ENCODE peak calls at places on chromosomes 7 and 10, in eight cellular contexts. I, X, T, M, P, B, O and C are unnamed samples. For H3K27me3 and H3K36me3, the result is how much of the 10 kb centered on the place peaks cover.

GRCh38 chr7:84454174-84454959 is 259.8 kb upstream of the SEMA3A start:
- DNase-seq in I (no peak), X (no peak), T (no peak), M (no peak), P (no peak), B (no peak), O (no peak), C (no peak)

GRCh38 chr10:59508296-59508695 is 145.9 kb upstream of the FAM13C start:
- DNase-seq in I (no peak), X (no peak), T (no peak), M (no peak), P (no peak), B (no peak), O (no peak), C (no peak)

GRCh38 chr7:4136501-4137110 is 545.5 kb upstream of the FOXK1 start:
- DNase-seq in I (no peak), X (no peak), T (no peak), M (peak), P (no peak), B (peak), O (no peak), C (no peak)

GRCh38 chr10:132385721-132386418 is 11.1 kb upstream of the PWWP2B start:
- DNase-seq in I (no peak), X (peak), T (peak), M (peak), P (peak), B (peak), O (no peak), C (no peak)

GRCh38 chr7:38382627-38383026 is 109.2 kb upstream of the TARP start:
- DNase-seq in I (no peak), X (no peak), T (no peak), M (no peak), P (no peak), B (no peak), O (no peak), C (no peak)

GRCh38 chr10:131546086-131546810 is 234.7 kb upstream of the TCERG1L start:
- DNase-seq in I (no peak), X (no peak), T (no peak), M (no peak), P (no peak), B (no peak), O (no peak), C (no peak)

GRCh38 chr10:119251315-119251708 is 43.9 kb downstream of the GRK5 start:
- DNase-seq in I (no peak), X (peak), T (no peak), M (no peak), P (no peak), B (peak), O (no peak), C (no peak)

GRCh38 chr7:128885370-128886187 is 22.9 kb downstream of the ATP6V1F start:
- DNase-seq in I (no peak), X (no peak), T (peak), M (no peak), P (peak), B (no peak), O (no peak), C (no peak)

GRCh38 chr7:27745064-27745583 is 5.2 kb downstream of the TAX1BP1 start:
- DNase-seq in I (no peak), X (peak), T (no peak), M (no peak), P (no peak), B (no peak), O (no peak), C (no peak)

GRCh38 chr10:115082521-115082920 is 10.6 kb upstream of the ATRNL1 start:
- DNase-seq in I (no peak), X (no peak), T (no peak), M (no peak), P (no peak), B (no peak), O (no peak), C (no peak)

GRCh38 chr7:140661124-140661523 is 11.6 kb upstream of the ADCK2 start:
- DNase-seq in I (no peak), X (no peak), T (no peak), M (no peak), P (no peak), B (no peak), O (no peak), C (no peak)

GRCh38 chr10:31090894-31091607 is 59.4 kb upstream of the ZNF438 start:
- DNase-seq in I (no peak), X (no peak), T (no peak), M (no peak), P (no peak), B (no peak), O (no peak), C (no peak)

GRCh38 chr7:106071356-106071998 is 40.6 kb downstream of the SYPL1 start:
- DNase-seq in I (no peak), X (no peak), T (no peak), M (peak), P (no peak), B (no peak), O (peak), C (peak)

GRCh38 chr7:7772385-7772784 is 54.0 kb upstream of the RPA3 start:
- DNase-seq in I (no peak), X (no peak), T (no peak), M (no peak), P (no peak), B (no peak), O (peak), C (no peak)

GRCh38 chr7:7181519-7182155 is 707 bp upstream of the C1GALT1 start:
- DNase-seq in I (peak), X (peak), T (no peak), M (peak), P (peak), B (peak), O (peak), C (peak)

GRCh38 chr7:91089382-91089963 is 174.8 kb upstream of the FZD1 start:
- DNase-seq in I (peak), X (no peak), T (no peak), M (no peak), P (no peak), B (no peak), O (no peak), C (no peak)

GRCh38 chr10:128095023-128095752 is 31.0 kb downstream of the MKI67 start:
- DNase-seq in I (no peak), X (no peak), T (no peak), M (no peak), P (no peak), B (no peak), O (peak), C (peak)

GRCh38 chr10:46268076-46268881 is 18.5 kb upstream of the ANTXRL start:
- DNase-seq in I (no peak), X (no peak), T (no peak), M (no peak), P (no peak), B (no peak), O (no peak), C (peak)

GRCh38 chr10:97974108-97974507 is 56.3 kb downstream of the CRTAC1 start:
- DNase-seq in I (no peak), X (no peak), T (no peak), M (no peak), P (no peak), B (no peak), O (no peak), C (no peak)

GRCh38 chr7:16504019-16504418 is 22.6 kb upstream of the LRRC72 start:
- DNase-seq in I (no peak), X (no peak), T (no peak), M (no peak), P (no peak), B (no peak), O (no peak), C (no peak)

GRCh38 chr10:134205-134742 is 981 bp upstream of the ZMYND11 start:
- DNase-seq in I (peak), X (no peak), T (no peak), M (peak), P (no peak), B (no peak), O (no peak), C (peak)

GRCh38 chr7:126774077-126774476 is 478.7 kb downstream of the GRM8 start:
- DNase-seq in I (no peak), X (no peak), T (no peak), M (no peak), P (no peak), B (no peak), O (no peak), C (no peak)

GRCh38 chr10:22805304-22805703 is 90.9 kb upstream of the PIP4K2A start:
- DNase-seq in I (no peak), X (no peak), T (no peak), M (no peak), P (peak), B (no peak), O (no peak), C (no peak)

GRCh38 chr7:40676220-40676619 is 541.4 kb downstream of the SUGCT start:
- DNase-seq in I (no peak), X (no peak), T (no peak), M (no peak), P (no peak), B (no peak), O (no peak), C (no peak)

GRCh38 chr7:74371381-74372059 is 82.2 kb upstream of the GTF2IRD1 start:
- DNase-seq in I (peak), X (no peak), T (no peak), M (no peak), P (no peak), B (no peak), O (no peak), C (no peak)

GRCh38 chr7:158543401-158543680 is 44.3 kb downstream of the PTPRN2 start:
- DNase-seq in I (no peak), X (no peak), T (no peak), M (no peak), P (no peak), B (no peak), O (no peak), C (no peak)

GRCh38 chr7:149226840-149227494 is 12.5 kb upstream of the ZNF212 start:
- DNase-seq in I (no peak), X (no peak), T (no peak), M (no peak), P (peak), B (no peak), O (no peak), C (no peak)

GRCh38 chr10:70562036-70562710 is 40.4 kb downstream of the PRF1 start:
- DNase-seq in I (no peak), X (no peak), T (peak), M (peak), P (peak), B (peak), O (no peak), C (no peak)

GRCh38 chr7:144390481-144390880 is 13.0 kb downstream of the NOBOX start:
- DNase-seq in I (no peak), X (no peak), T (no peak), M (no peak), P (no peak), B (peak), O (no peak), C (no peak)

GRCh38 chr7:1486571-1486970 is 17.6 kb downstream of the INTS1 start:
- DNase-seq in I (no peak), X (no peak), T (no peak), M (no peak), P (no peak), B (no peak), O (no peak), C (no peak)

GRCh38 chr7:49848211-49848841 is 74.9 kb downstream of the VWC2 start:
- DNase-seq in I (no peak), X (no peak), T (no peak), M (no peak), P (no peak), B (no peak), O (no peak), C (no peak)

DNA sequence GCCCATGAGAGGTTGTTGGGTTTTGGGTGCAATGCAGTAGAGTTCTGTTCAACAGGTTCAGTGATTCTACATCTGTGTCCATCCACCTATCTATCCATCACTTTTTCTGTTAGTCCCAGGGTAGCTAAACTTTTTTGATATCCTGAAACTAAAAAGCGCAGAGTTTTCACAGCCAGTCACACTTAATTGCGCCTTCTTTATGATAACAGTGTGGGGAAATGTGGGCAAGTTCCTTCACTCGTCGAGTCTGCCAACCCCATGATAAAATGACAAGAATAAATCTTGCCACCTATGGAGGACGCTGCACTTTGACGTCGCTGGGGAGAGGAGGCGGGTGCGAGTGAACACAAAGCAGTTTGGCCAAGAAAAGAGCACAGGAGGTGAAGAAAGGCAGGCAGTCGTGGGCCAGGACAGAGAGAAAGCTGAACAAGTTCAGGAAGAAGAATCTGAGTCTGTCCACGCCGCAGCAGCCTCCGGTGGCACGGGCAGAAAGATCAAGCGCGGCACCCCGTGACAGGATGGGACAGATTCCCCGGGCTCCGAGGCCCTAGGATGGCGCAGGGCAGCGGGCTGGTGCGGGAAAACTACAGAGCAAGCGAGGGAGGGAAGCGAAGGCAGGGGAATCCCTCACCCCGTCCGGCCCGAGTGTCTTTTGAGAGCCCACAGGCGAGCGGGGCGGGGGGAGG is 9.2 kb downstream of the SP8 start:
- DNase-seq in I (no peak), X (no peak), T (no peak), M (no peak), P (no peak), B (no peak), O (no peak), C (no peak)
- H3K27me3 ChIP-seq in I (under half), X (half or more), T (under half), M (half or more), P (half or more), B (under half), O (under half), C (under half)

DNA sequence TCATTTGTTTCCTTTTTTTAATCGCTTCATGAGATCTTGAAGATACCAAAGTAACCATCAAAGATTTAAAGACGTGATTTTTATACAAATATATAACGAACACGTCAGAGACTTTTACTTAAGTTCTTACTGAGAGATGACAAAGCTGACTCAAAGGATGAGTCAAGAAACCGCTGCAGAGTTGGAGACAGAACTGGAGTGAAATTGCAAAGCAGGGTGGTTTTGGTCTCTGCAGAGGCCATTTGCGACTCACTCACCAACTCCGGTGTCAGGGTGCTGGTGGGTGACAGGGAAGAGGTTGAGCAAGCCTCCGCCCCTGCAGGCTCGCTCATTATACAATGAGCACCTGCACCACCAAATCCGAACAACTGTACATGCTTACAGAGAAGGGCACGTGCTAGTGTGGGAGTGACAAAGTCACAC is 75.2 kb downstream of the DNAJB6 start:
- DNase-seq in I (no peak), X (no peak), T (peak), M (no peak), P (peak), B (no peak), O (no peak), C (peak)
- H3K36me3 ChIP-seq in I (under half), X (under half), T (under half), M (under half), P (under half), B (under half), O (under half), C (under half)

GRCh38 chr10:15865304-15865703 is 5.0 kb upstream of the MINDY3 start:
- DNase-seq in I (no peak), X (no peak), T (no peak), M (no peak), P (no peak), B (no peak), O (no peak), C (no peak)
- H3K27me3 ChIP-seq in I (under half), X (under half), T (under half), M (under half), P (half or more), B (under half), O (under half), C (under half)

DNA sequence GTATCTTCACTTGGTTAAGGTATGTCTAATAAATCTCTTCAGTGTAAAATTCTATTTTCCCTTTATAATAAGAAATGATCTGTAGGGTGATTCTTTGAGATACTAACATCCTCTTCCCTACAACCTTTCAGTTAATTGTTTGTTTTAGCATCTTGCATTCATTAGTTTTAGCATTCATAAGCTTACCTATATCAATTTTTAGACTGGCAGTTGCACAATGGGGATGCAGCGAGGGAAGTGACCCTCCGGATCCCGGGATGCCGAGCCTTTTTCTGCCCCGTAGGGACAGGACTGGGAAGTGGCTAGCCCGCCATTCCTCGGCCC is 514 bp upstream of the KIF20B start:
- DNase-seq in I (no peak), X (no peak), T (no peak), M (no peak), P (no peak), B (no peak), O (no peak), C (no peak)
- H3K36me3 ChIP-seq in I (under half), X (under half), T (under half), M (under half), P (under half), B (under half), O (under half), C (under half)

GRCh38 chr7:45894665-45895062 is 6.4 kb downstream of the IGFBP1 start:
- DNase-seq in I (no peak), X (no peak), T (no peak), M (no peak), P (no peak), B (no peak), O (no peak), C (no peak)
- H3K27me3 ChIP-seq in I (under half), X (under half), T (under half), M (under half), P (under half), B (under half), O (under half), C (under half)

DNA sequence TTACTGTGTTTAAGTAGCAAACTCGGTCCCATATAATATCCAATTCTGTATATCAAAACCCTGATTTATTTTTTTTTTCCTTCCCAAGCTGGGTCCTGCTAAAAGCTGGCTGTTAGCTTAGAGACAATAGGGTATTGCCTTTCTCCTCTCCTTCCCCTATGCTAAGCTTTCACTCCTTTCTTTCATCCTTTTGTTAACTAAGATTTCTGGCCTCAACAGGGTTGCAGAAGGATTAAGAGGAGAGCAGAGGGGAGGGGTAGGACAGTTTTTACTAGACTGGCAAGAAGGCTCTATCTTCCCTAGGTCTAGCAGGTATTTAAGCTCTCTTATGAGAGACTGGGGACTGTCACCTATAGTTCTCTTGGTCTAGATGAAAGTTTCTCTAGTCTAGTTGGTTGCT is 229.2 kb downstream of the KCND2 start:
- DNase-seq in I (peak), X (no peak), T (no peak), M (no peak), P (no peak), B (no peak), O (no peak), C (no peak)
- H3K36me3 ChIP-seq in I (under half), X (under half), T (under half), M (under half), P (under half), B (under half), O (under half), C (under half)

GRCh38 chr7:31335889-31336201 is 4.7 kb downstream of the NEUROD6 start:
- DNase-seq in I (no peak), X (no peak), T (no peak), M (no peak), P (no peak), B (no peak), O (no peak), C (no peak)
- H3K27me3 ChIP-seq in I (under half), X (under half), T (under half), M (under half), P (under half), B (under half), O (under half), C (under half)